ENCODE peak calls at places on chromosomes 7 and 10, in five cellular contexts. V is CD8-positive, alpha-beta memory T cell; P is epithelial cell of esophagus; M is MV-4-11; H is C1 segment of cervical spinal cord. A is an unnamed sample.
A peak's percentile ranks its signal among the peaks of the same experiment; 100 is the strongest.

GRCh38 chr10:73894245-73894971 is 16.5 kb upstream of the PLAU start:
- DNase-seq in V (no peak), P (peak; percentile 84), M (peak; percentile 76), H (no peak), A (no peak)

GRCh38 chr10:70751991-70752390 is 33.2 kb downstream of the TBATA start:
- DNase-seq in V (no peak), P (no peak), H (no peak), M (no peak), A (no peak)

GRCh38 chr10:97612386-97612785 is 20.9 kb downstream of the MORN4 start:
- DNase-seq in H (no peak), M (no peak), V (no peak), P (peak; percentile 73), A (peak; percentile 50)

GRCh38 chr7:67512481-67512880 is 515.8 kb downstream of the TYW1 start:
- DNase-seq in M (no peak), V (no peak), P (no peak), H (no peak), A (no peak)

GRCh38 chr10:54854843-54855242 is 53.8 kb upstream of the PCDH15 start:
- DNase-seq in H (no peak), V (no peak), P (no peak), M (no peak), A (no peak)

GRCh38 chr10:7233259-7233991 is 177.4 kb downstream of the SFMBT2 start:
- DNase-seq in H (no peak), P (peak; percentile 64), V (no peak), M (peak; percentile 42), A (no peak)

GRCh38 chr7:66366701-66367100 is 161.6 kb downstream of the TPST1 start:
- DNase-seq in V (no peak), M (no peak), H (no peak), P (no peak), A (no peak)

GRCh38 chr10:72573079-72573478 is 52.8 kb downstream of the MICU1 start:
- DNase-seq in H (no peak), V (no peak), P (no peak), M (no peak), A (no peak)

GRCh38 chr7:100357131-100357561 is 771 bp upstream of the PILRB start:
- DNase-seq in M (no peak), V (no peak), P (no peak), H (no peak), A (no peak)

GRCh38 chr7:142557971-142558582 is 191.2 kb upstream of the PRSS1 start:
- DNase-seq in M (peak; percentile 59), H (no peak), V (peak; percentile 29), P (peak; percentile 50), A (peak; percentile 70)

GRCh38 chr7:92747041-92747835 is 89.1 kb downstream of the CDK6 start:
- DNase-seq in H (no peak), V (no peak), M (peak; percentile 30), P (peak; percentile 86), A (no peak)

GRCh38 chr10:4241724-4242345 is 456.8 kb upstream of the KLF6 start:
- DNase-seq in P (peak; percentile 54), M (no peak), V (no peak), H (no peak), A (no peak)

GRCh38 chr7:151595702-151596340 is 76.1 kb upstream of the RHEB start:
- DNase-seq in M (no peak), H (no peak), P (no peak), V (no peak), A (no peak)

GRCh38 chr10:48467669-48468068 is 137.2 kb downstream of the ARHGAP22 start:
- DNase-seq in P (no peak), M (no peak), H (no peak), V (no peak), A (no peak)

GRCh38 chr7:26195867-26196266 is 4.7 kb downstream of the HNRNPA2B1 start:
- DNase-seq in P (no peak), V (no peak), M (no peak), H (no peak), A (no peak)

GRCh38 chr7:2612445-2613112 is 19.2 kb upstream of the TTYH3 start:
- DNase-seq in P (no peak), M (no peak), H (no peak), V (no peak), A (no peak)